ENCODE peak calls at places on chromosome 3, in four cellular contexts. A, U, Q and O are unnamed samples. For H3K27me3 and H3K9me3, the result is how much of the 10 kb centered on the place peaks cover.

GRCh38 chr3:42772670-42773408 is at the start of gene CCDC13:
- DNase-seq in A (no peak), U (peak), Q (peak), O (peak)

GRCh38 chr3:2535206-2535605 is 436.5 kb downstream of the CNTN4 start:
- DNase-seq in U (no peak), Q (no peak), A (no peak), O (no peak)

GRCh38 chr3:113662824-113663223 is 33.6 kb downstream of the USF3 start:
- DNase-seq in U (no peak), Q (no peak), A (no peak), O (no peak)

GRCh38 chr3:16547555-16547954 is 34.1 kb upstream of the RFTN1 start:
- DNase-seq in Q (no peak), A (no peak), U (no peak), O (no peak)

GRCh38 chr3:192207661-192208060 is 519.7 kb downstream of the FGF12 start:
- DNase-seq in U (no peak), Q (no peak), A (no peak), O (peak)

GRCh38 chr3:184277366-184277765 is 1.5 kb downstream of the ECE2 start:
- DNase-seq in A (no peak), Q (no peak), U (no peak), O (no peak)

GRCh38 chr3:188542196-188542595 is 388.2 kb downstream of the LPP start:
- DNase-seq in Q (no peak), A (peak), U (no peak), O (no peak)

GRCh38 chr3:30426319-30426993 is 179.9 kb upstream of the TGFBR2 start:
- DNase-seq in Q (no peak), U (peak), A (no peak), O (peak)

GRCh38 chr3:72496055-72496690 is 352.1 kb downstream of the SHQ1 start:
- DNase-seq in U (no peak), Q (no peak), A (no peak), O (no peak)

GRCh38 chr3:58034738-58035511 is 26.7 kb downstream of the FLNB start:
- DNase-seq in A (no peak), U (no peak), Q (peak), O (no peak)

GRCh38 chr3:52650437-52650836 is 35.3 kb downstream of the PBRM1 start:
- DNase-seq in A (no peak), U (no peak), Q (no peak), O (no peak)

GRCh38 chr3:140399853-140400252 is 278.0 kb upstream of the TRIM42 start:
- DNase-seq in U (no peak), Q (no peak), A (no peak), O (no peak)

GRCh38 chr3:99839613-99840012 is 22.0 kb downstream of the CMSS1 start:
- DNase-seq in U (no peak), Q (no peak), A (no peak), O (no peak)

GRCh38 chr3:172201990-172202318 is 162.6 kb downstream of the FNDC3B start:
- DNase-seq in A (no peak), Q (no peak), U (no peak), O (peak)

DNA sequence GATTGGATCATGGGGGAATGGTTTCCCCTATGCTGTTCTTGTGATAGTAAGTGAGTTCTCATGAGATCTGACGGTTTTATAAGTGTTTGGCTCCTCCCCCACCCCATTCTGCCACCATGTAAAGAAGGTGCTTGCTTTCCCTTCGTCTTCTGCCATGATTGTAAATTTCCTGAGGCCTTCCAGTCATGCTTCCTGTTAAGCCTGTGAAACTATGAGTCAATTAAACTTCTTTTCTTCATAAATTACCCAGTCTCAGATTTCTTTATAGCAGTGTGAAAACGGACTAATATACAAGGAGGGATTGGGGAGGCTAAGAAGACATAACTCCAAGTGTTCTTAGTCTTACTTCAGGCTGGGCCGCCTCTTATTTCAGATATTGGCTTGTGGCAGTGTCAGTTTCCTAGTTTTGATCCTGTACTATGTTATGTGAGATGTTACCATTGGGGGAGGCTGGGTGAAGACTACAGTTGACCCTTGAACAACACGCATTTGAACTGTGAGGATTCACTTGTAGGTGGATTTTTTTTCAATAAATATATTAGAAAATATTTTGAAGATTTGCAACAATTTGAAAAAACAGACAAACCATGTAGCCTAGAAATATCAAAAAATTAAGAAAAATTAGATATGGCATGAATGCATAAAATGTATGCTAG is 44.9 kb downstream of the NMD3 start:
- DNase-seq in A (peak), Q (no peak), U (no peak), O (no peak)
- H3K27me3 ChIP-seq in A (under half), Q (under half), U (under half), O (under half)

GRCh38 chr3:132721479-132722164 is 587 bp downstream of the NPHP3 start:
- DNase-seq in U (peak), Q (peak), A (peak), O (peak)

GRCh38 chr3:132722165-132723023 is at the start of gene NPHP3:
- DNase-seq in Q (peak), A (peak), U (peak), O (peak)

GRCh38 chr3:132723024-132723462 is 834 bp upstream of the NPHP3 start:
- DNase-seq in Q (no peak), A (no peak), U (no peak), O (no peak)

GRCh38 chr3:132726341-132726823 is 4.2 kb upstream of the NPHP3 start:
- DNase-seq in Q (no peak), A (peak), U (no peak), O (no peak)

DNA sequence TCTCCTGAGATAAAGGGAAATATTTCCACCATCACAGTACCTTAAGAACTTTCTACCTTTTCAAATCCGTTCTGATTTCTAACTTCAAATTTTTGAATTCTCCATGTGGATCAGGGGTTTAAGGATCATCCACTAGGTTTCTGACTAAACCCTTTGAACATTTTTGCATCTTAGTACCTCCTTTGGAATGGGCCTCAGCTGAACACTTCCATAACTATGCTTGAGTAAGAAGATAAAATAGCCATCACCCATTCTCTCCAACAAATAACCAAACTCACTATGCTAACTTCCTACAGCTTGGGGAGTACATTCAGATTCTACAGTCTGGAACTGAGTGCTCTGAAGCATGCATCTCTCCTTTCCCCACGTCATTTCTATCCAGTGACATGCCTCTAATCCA is 1.3 kb upstream of the NPHP3 start:
- DNase-seq in U (no peak), Q (no peak), A (no peak), O (no peak)
- H3K4me3 ChIP-seq in U (no peak), Q (peak), A (peak), O (peak)

DNA sequence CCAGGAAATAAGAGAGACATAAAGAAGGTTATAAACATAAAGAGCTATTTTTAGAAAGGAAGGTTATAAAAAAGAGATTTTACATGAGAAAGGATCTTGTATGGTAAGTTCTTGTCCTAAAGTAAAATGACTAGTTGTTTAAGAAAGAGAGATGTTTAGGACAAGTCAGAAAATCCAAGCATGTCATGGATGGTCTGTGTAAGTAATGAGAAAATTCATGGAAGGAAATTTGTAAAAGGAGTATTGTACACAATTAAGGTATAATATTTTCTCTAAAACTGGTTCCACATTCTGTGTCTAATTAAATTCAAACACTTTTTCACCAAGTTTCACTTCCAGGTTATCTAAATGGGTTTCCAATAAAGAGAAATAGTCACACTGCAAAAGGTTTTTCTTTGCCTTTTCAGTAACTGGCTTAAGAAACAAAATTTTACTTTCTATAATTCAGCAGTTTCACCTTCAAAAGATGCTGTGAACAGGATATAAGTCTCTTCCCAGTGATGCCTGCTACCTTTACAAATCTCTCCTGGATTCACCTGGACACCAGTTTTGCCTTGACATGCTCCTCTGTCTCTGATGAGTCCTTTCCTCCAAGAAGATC is 455.7 kb downstream of the ZIC1 start:
- DNase-seq in A (peak), Q (no peak), U (no peak), O (no peak)
- H3K9me3 ChIP-seq in A (half or more), Q (under half), U (under half), O (under half)

DNA sequence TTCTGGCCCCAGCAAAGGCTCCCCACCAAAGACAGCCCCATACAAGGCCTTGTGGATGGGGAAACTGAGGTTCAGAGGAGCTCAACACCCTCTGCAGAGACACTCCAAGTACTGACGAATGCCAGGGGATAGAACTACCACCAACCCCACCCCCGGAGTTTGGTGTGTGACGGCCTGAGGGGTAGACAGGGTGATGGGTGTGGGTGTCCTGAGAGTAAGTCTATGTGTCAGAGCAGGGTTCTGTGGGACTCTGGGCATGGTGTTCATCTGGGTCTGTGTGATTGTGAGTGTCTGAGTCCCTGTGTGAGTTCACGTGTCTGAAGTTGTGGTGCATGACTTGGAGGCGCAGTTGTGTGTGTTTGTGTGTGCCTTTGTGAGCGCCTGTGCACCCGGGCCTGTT is 7.4 kb downstream of the PTH1R start:
- DNase-seq in A (no peak), Q (no peak), U (no peak), O (no peak)
- H3K27me3 ChIP-seq in A (under half), Q (under half), U (under half), O (under half)

GRCh38 chr3:187276397-187277128 is 15.0 kb downstream of the MASP1 start:
- DNase-seq in Q (no peak), A (no peak), U (no peak), O (no peak)
- H3K4me3 ChIP-seq in Q (no peak), A (no peak), U (no peak), O (no peak)

GRCh38 chr3:46838301-46838700 is 24.9 kb downstream of the MYL3 start:
- DNase-seq in U (no peak), A (no peak), Q (no peak), O (no peak)

GRCh38 chr3:46844851-46845250 is 18.4 kb downstream of the MYL3 start:
- DNase-seq in U (no peak), A (no peak), Q (no peak), O (no peak)

GRCh38 chr3:46844397-46844796 is 18.8 kb downstream of the MYL3 start:
- DNase-seq in Q (no peak), A (no peak), U (no peak), O (no peak)

GRCh38 chr3:46843508-46843907 is 19.7 kb downstream of the MYL3 start:
- DNase-seq in A (no peak), U (no peak), Q (no peak), O (no peak)

GRCh38 chr3:46840491-46840890 is 22.8 kb downstream of the MYL3 start:
- DNase-seq in U (no peak), Q (no peak), A (no peak), O (no peak)
- H3K9me3 ChIP-seq in U (under half), Q (under half), A (under half), O (under half)

DNA sequence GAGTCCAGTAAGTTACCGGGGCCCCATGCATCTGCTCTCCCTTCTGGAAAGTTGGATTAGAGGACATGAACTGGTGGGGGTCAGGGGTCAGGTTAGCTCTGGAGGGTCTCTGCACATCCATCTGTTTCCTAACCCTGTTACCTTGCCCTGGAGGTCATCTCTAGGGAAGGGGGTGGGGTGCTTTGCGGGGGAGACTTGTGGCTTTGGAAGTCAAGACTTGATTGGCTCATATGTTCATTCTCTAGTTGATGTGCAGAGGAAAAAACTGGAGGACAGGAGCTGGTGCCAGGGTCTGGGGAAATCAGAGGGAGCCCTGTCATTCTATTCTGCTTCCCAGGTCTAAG is 42.9 kb upstream of the ROPN1 start:
- DNase-seq in U (no peak), Q (no peak), A (no peak), O (no peak)
- H3K27me3 ChIP-seq in U (under half), Q (under half), A (half or more), O (half or more)